ENCODE peak calls at places on chromosome 13, in eight cellular contexts. T is H7; O is lung; Y is COR-L47; P is amygdala; J is astrocyte of the spinal cord; V is stimulated activated CD8-positive, alpha-beta memory T cell treated with anti-CD3 and anti-CD28 coated beads, Interleukin-4, amount 100 ng/mL, for 4 hours; K is GM04503. Z is an unnamed sample.

GRCh38 chr13:37995052-37995451 is 125.5 kb upstream of the TRPC4 start:
- DNase-seq in O (no peak), T (peak; percentile 24), J (peak; percentile 17), V (no peak), Y (peak; percentile 92), K (no peak), P (no peak), Z (peak; percentile 3)

GRCh38 chr13:50357586-50358118 is 342.4 kb downstream of the KCNRG start:
- DNase-seq in J (peak; percentile 87), Y (no peak), O (peak; percentile 48), T (no peak), K (peak; percentile 46), V (no peak), P (no peak), Z (peak; percentile 68)

GRCh38 chr13:19590423-19590822 is 29.1 kb upstream of the TPTE2 start:
- DNase-seq in J (no peak), K (no peak), P (no peak), T (no peak), Y (no peak), O (no peak), V (no peak), Z (no peak)

GRCh38 chr13:53788286-53788685 is 759.7 kb downstream of the OLFM4 start:
- DNase-seq in K (no peak), O (no peak), P (no peak), J (no peak), T (no peak), Y (peak; percentile 49), V (no peak), Z (no peak)

GRCh38 chr13:88014527-88014926 is 343.4 kb downstream of the SLITRK5 start:
- DNase-seq in J (no peak), T (no peak), K (no peak), P (no peak), V (no peak), O (no peak), Y (no peak), Z (no peak)

GRCh38 chr13:30464496-30465351 is 1.0 kb downstream of the HMGB1 start:
- DNase-seq in T (peak; percentile 89), Y (peak; percentile 77), V (peak; percentile 76), K (no peak), J (peak; percentile 84), O (peak; percentile 69), P (peak; percentile 51), Z (peak; percentile 81)

GRCh38 chr13:59452189-59452588 is 711.5 kb downstream of the DIAPH3 start:
- DNase-seq in K (no peak), J (no peak), Y (peak; percentile 80), O (no peak), T (no peak), V (no peak), P (no peak), Z (no peak)

GRCh38 chr13:74084375-74084902 is 49.8 kb downstream of the KLF12 start:
- DNase-seq in J (no peak), T (no peak), Y (no peak), P (no peak), V (no peak), O (no peak), K (no peak), Z (no peak)

GRCh38 chr13:44763604-44764311 is 187.6 kb upstream of the TSC22D1 start:
- DNase-seq in V (no peak), K (no peak), O (no peak), Y (no peak), J (no peak), P (no peak), T (no peak), Z (no peak)

GRCh38 chr13:29162638-29163037 is 342.5 kb downstream of the MTUS2 start:
- DNase-seq in V (no peak), T (no peak), Y (no peak), P (no peak), J (no peak), O (no peak), K (peak; percentile 16), Z (peak; percentile 68)

GRCh38 chr13:45048890-45049407 is 59.6 kb downstream of the GPALPP1 start:
- DNase-seq in K (no peak), J (no peak), P (no peak), V (no peak), Y (no peak), T (no peak), O (no peak), Z (no peak)

GRCh38 chr13:49238621-49239020 is 9.1 kb upstream of the CDADC1 start:
- DNase-seq in O (no peak), T (no peak), J (no peak), V (no peak), K (no peak), Y (no peak), P (no peak), Z (peak; percentile 21)

GRCh38 chr13:93559718-93560117 is 333.1 kb downstream of the GPC6 start:
- DNase-seq in K (no peak), V (no peak), O (no peak), J (peak; percentile 89), T (no peak), Y (no peak), P (no peak), Z (peak; percentile 92)

GRCh38 chr13:98450495-98451167 is 126.3 kb downstream of the STK24 start:
- DNase-seq in Y (no peak), V (no peak), T (peak; percentile 68), P (no peak), O (no peak), J (peak; percentile 29), K (no peak), Z (no peak)

GRCh38 chr13:42279986-42280385 is 8.0 kb downstream of the AKAP11 start:
- DNase-seq in P (no peak), Y (no peak), K (no peak), T (no peak), V (no peak), O (no peak), J (no peak), Z (no peak)

GRCh38 chr13:20191902-20192469 is 752 bp downstream of the GJB2 start:
- DNase-seq in P (no peak), J (peak; percentile 11), Y (peak; percentile 25), T (peak; percentile 71), K (no peak), O (no peak), V (no peak), Z (peak; percentile 16)

GRCh38 chr13:45220403-45220802 is 19.6 kb upstream of the KCTD4 start:
- DNase-seq in K (no peak), T (no peak), V (no peak), J (no peak), P (no peak), O (no peak), Y (no peak), Z (no peak)

GRCh38 chr13:105979131-105979530 is 556.3 kb downstream of the EFNB2 start:
- DNase-seq in P (no peak), Y (no peak), K (no peak), O (no peak), T (no peak), V (no peak), J (no peak), Z (no peak)

GRCh38 chr13:20165417-20166257 is 4.8 kb upstream of the GJA3 start:
- DNase-seq in O (no peak), T (no peak), J (no peak), K (no peak), Y (no peak), V (no peak), P (no peak), Z (no peak)

GRCh38 chr13:41455725-41456419 is 1.5 kb upstream of the RGCC start:
- DNase-seq in P (no peak), J (no peak), O (no peak), K (no peak), Y (no peak), V (no peak), T (peak; percentile 20), Z (no peak)

GRCh38 chr13:97559981-97560380 is 126.0 kb downstream of the RAP2A start:
- DNase-seq in P (no peak), Y (no peak), T (no peak), V (no peak), J (no peak), O (no peak), K (no peak), Z (no peak)

GRCh38 chr13:96072392-96072791 is 17.5 kb upstream of the HS6ST3 start:
- DNase-seq in O (no peak), V (no peak), Y (no peak), T (no peak), J (no peak), P (no peak), K (no peak), Z (no peak)

GRCh38 chr13:35285677-35286076 is 190.8 kb downstream of the MAB21L1 start:
- DNase-seq in K (no peak), T (no peak), V (no peak), P (no peak), J (no peak), Y (no peak), O (no peak), Z (no peak)

GRCh38 chr13:114065141-114065925 is 67.1 kb downstream of the RASA3 start:
- DNase-seq in O (peak; percentile 83), V (peak; percentile 70), J (peak; percentile 99), P (peak; percentile 35), K (peak; percentile 95), Y (peak; percentile 78), T (peak; percentile 92), Z (peak; percentile 99)

GRCh38 chr13:96020155-96020575 is 33.0 kb downstream of the UGGT2 start:
- DNase-seq in P (no peak), Y (peak; percentile 67), V (no peak), J (peak; percentile 79), K (peak; percentile 20), O (no peak), T (peak; percentile 52), Z (peak; percentile 65)

GRCh38 chr13:76690611-76691010 is 195.6 kb downstream of the KCTD12 start:
- DNase-seq in V (no peak), T (no peak), K (no peak), O (no peak), J (no peak), Y (no peak), P (no peak), Z (no peak)

GRCh38 chr13:89324582-89324981 is 1653.4 kb downstream of the SLITRK5 start:
- DNase-seq in V (no peak), P (no peak), J (no peak), T (no peak), K (no peak), Y (no peak), O (no peak), Z (no peak)

GRCh38 chr13:30143671-30144400 is 163.5 kb downstream of the KATNAL1 start:
- DNase-seq in O (no peak), V (no peak), T (no peak), K (no peak), P (no peak), Y (no peak), J (peak; percentile 70), Z (peak; percentile 23)

Z was measured in HT1080.